ENCODE peak calls at places on chromosomes 13 and 19, in eight cellular contexts. A is GM20000, H is lower leg skin, V is foreskin keratinocyte, S is endodermal cell, C is omental fat pad, I is brain microvascular endothelial cell, O is breast epithelium. J is an unnamed sample.

GRCh38 chr13:31101511-31102170 is 60.1 kb downstream of the HSPH1 start:
- DNase-seq in A (no peak), H (peak; percentile 25), V (no peak), S (no peak), C (no peak), I (no peak), O (no peak), J (no peak)

GRCh38 chr19:43465468-43466120 is at the start of gene LYPD3:
- DNase-seq in A (no peak), H (peak; percentile 94), V (peak; percentile 89), S (peak; percentile 81), C (no peak), I (no peak), O (peak; percentile 89), J (peak; percentile 93)

GRCh38 chr13:32432856-32433255 is 4.9 kb upstream of the N4BP2L1 start:
- DNase-seq in A (no peak), H (no peak), V (peak; percentile 83), S (no peak), C (no peak), I (no peak), O (peak; percentile 44), J (no peak)

GRCh38 chr13:50222569-50223332 is 207.5 kb downstream of the KCNRG start:
- DNase-seq in A (no peak), H (no peak), V (no peak), S (no peak), C (peak; percentile 37), I (peak; percentile 83), O (peak; percentile 54), J (no peak)

GRCh38 chr19:54123682-54124081 is 8.1 kb downstream of the PRPF31 start:
- DNase-seq in A (no peak), H (no peak), V (no peak), S (no peak), C (no peak), I (no peak), O (no peak), J (no peak)

GRCh38 chr19:8494158-8494557 is 8.3 kb downstream of the PRAM1 start:
- DNase-seq in A (no peak), H (no peak), V (peak; percentile 12), S (no peak), C (no peak), I (no peak), O (no peak), J (no peak)

GRCh38 chr19:13103961-13104847 is 1.5 kb upstream of the LYL1 start:
- DNase-seq in A (peak; percentile 86), H (peak; percentile 93), V (no peak), S (peak; percentile 87), C (no peak), I (no peak), O (no peak), J (no peak)

GRCh38 chr19:39054091-39054470 is 21.7 kb upstream of the FBXO27 start:
- DNase-seq in A (no peak), H (no peak), V (no peak), S (no peak), C (no peak), I (no peak), O (no peak), J (no peak)

GRCh38 chr13:99932912-99933311 is 38.7 kb downstream of the ZIC5 start:
- DNase-seq in A (no peak), H (no peak), V (no peak), S (no peak), C (no peak), I (no peak), O (no peak), J (no peak)

GRCh38 chr13:76596216-76596615 is 290.0 kb downstream of the KCTD12 start:
- DNase-seq in A (no peak), H (no peak), V (no peak), S (no peak), C (no peak), I (peak; percentile 36), O (no peak), J (no peak)

GRCh38 chr13:111177803-111178389 is 62.8 kb downstream of the ARHGEF7 start:
- DNase-seq in A (no peak), H (peak; percentile 10), V (peak; percentile 72), S (no peak), C (no peak), I (peak; percentile 89), O (no peak), J (no peak)

GRCh38 chr19:10690351-10690781 is 10.9 kb upstream of the QTRT1 start:
- DNase-seq in A (no peak), H (no peak), V (no peak), S (no peak), C (no peak), I (peak; percentile 15), O (no peak), J (no peak)

GRCh38 chr13:112880221-112880641 is 88.8 kb upstream of the MCF2L start:
- DNase-seq in A (no peak), H (no peak), V (no peak), S (no peak), C (no peak), I (no peak), O (no peak), J (no peak)

GRCh38 chr19:45547965-45548609 is 36.5 kb downstream of the OPA3 start:
- DNase-seq in A (no peak), H (peak; percentile 92), V (peak; percentile 89), S (no peak), C (no peak), I (no peak), O (peak; percentile 56), J (no peak)

GRCh38 chr13:110499621-110500281 is 61.8 kb downstream of the RAB20 start:
- DNase-seq in A (no peak), H (no peak), V (peak; percentile 29), S (no peak), C (no peak), I (no peak), O (no peak), J (no peak)

GRCh38 chr13:50685491-50685890 is 158.0 kb downstream of the DLEU7 start:
- DNase-seq in A (no peak), H (peak; percentile 92), V (no peak), S (no peak), C (no peak), I (peak; percentile 58), O (peak; percentile 44), J (peak; percentile 27)

GRCh38 chr19:30293051-30293785 is 79.0 kb upstream of the ZNF536 start:
- DNase-seq in A (no peak), H (no peak), V (no peak), S (no peak), C (no peak), I (no peak), O (no peak), J (no peak)

GRCh38 chr19:48351341-48351752 is 12.4 kb downstream of the TMEM143 start:
- DNase-seq in A (peak; percentile 78), H (peak; percentile 93), V (no peak), S (peak; percentile 96), C (peak; percentile 73), I (peak; percentile 55), O (no peak), J (peak; percentile 80)

GRCh38 chr19:23823952-23824389 is 65.3 kb upstream of the ZNF681 start:
- DNase-seq in A (no peak), H (no peak), V (no peak), S (peak; percentile 75), C (no peak), I (no peak), O (no peak), J (no peak)
- TF ChIP-seq CTCF in A (peak; percentile 11), H (no peak), V (peak; percentile 45), S (peak; percentile 76), C (no peak), I (peak; percentile 28), O (no peak), J (no peak)

DNA sequence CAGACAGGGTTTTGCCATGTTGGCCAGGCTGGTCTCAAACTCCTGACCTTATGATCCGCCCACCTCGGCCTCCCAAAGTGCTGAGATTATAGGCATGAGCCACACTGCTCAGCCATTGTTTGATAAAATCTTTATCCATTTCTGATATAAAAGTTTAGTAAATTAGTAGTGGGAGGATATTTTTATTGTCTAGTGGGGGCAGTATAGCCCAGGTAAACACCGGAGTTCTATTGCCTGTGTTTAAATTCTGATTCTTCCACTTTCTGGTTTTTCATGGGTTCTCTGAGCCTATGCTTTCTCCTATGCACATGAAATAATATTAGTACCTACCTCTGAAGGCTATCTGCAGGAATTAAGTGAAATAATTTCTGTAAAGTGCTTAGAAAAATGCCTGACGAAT is 20.1 kb upstream of the ARHGEF18 start:
- DNase-seq in A (peak; percentile 36), H (no peak), V (no peak), S (no peak), C (no peak), I (no peak), O (no peak), J (no peak)
- TF ChIP-seq CTCF in A (no peak), H (no peak), V (peak; percentile 5), S (no peak), C (no peak), I (no peak), O (no peak), J (no peak)

GRCh38 chr13:109397285-109397684 is 389.1 kb downstream of the IRS2 start:
- DNase-seq in A (no peak), H (no peak), V (no peak), S (no peak), C (no peak), I (no peak), O (no peak), J (no peak)
- TF ChIP-seq CTCF in A (no peak), H (no peak), V (no peak), S (no peak), C (no peak), I (no peak), O (no peak), J (no peak)

GRCh38 chr13:102846261-102847015 is 606 bp downstream of the ERCC5 start:
- DNase-seq in A (peak; percentile 24), H (peak; percentile 88), V (peak; percentile 48), S (peak; percentile 53), C (no peak), I (peak; percentile 39), O (no peak), J (no peak)
- TF ChIP-seq CTCF in A (no peak), H (no peak), V (no peak), S (no peak), C (no peak), I (peak; percentile 9), O (no peak), J (no peak)